ENCODE peak calls at places on chromosomes 3 and 15, in five cellular contexts. P is CD8-positive, alpha-beta memory T cell; I is gastrocnemius medialis; V is SJSA1; B is aorta. E is an unnamed sample.

GRCh38 chr3:59001675-59002074 is 48.1 kb downstream of the CFAP20DC start:
- DNase-seq in I (no peak), V (no peak), P (no peak), B (no peak), E (no peak)

GRCh38 chr3:159416854-159417253 is 571.8 kb upstream of the IL12A start:
- DNase-seq in V (no peak), B (no peak), I (no peak), P (no peak), E (no peak)

GRCh38 chr3:110686691-110687090 is 384.9 kb upstream of the NECTIN3 start:
- DNase-seq in P (no peak), B (no peak), V (no peak), I (no peak), E (no peak)

GRCh38 chr3:105691633-105692032 is 177.2 kb downstream of the CBLB start:
- DNase-seq in B (no peak), V (no peak), I (no peak), P (no peak), E (no peak)

GRCh38 chr3:130345487-130346079 is at the start of gene COL6A5:
- DNase-seq in P (no peak), V (no peak), B (peak; percentile 49), I (no peak), E (no peak)

GRCh38 chr3:153061938-153062528 is 100.0 kb upstream of the RAP2B start:
- DNase-seq in I (no peak), B (no peak), V (no peak), P (no peak), E (no peak)

GRCh38 chr15:38994310-38994709 is 429.7 kb upstream of the RASGRP1 start:
- DNase-seq in B (no peak), P (no peak), I (no peak), V (peak; percentile 16), E (no peak)

GRCh38 chr3:158845748-158846350 is 44.0 kb downstream of the MFSD1 start:
- DNase-seq in V (peak; percentile 5), B (no peak), I (no peak), P (peak; percentile 44), E (peak; percentile 33)

GRCh38 chr3:127911421-127911931 is 3.6 kb upstream of the KBTBD12 start:
- DNase-seq in V (no peak), I (no peak), B (no peak), P (no peak), E (no peak)

GRCh38 chr15:82656641-82657266 is 9.6 kb upstream of the CPEB1 start:
- DNase-seq in P (no peak), V (no peak), B (no peak), I (no peak), E (no peak)

GRCh38 chr3:49656541-49657112 is 17.5 kb upstream of the APEH start:
- DNase-seq in B (no peak), I (no peak), P (no peak), V (no peak), E (no peak)

GRCh38 chr3:187913617-187914033 is 168.4 kb upstream of the BCL6 start:
- DNase-seq in I (no peak), V (peak; percentile 67), P (no peak), B (no peak), E (no peak)

GRCh38 chr3:52237659-52238172 is 1.2 kb downstream of the TWF2 start:
- DNase-seq in I (peak; percentile 95), V (peak; percentile 75), P (no peak), B (peak; percentile 94), E (no peak)

GRCh38 chr3:127139601-127140500 is 53.1 kb upstream of the PRR23E start:
- DNase-seq in P (no peak), I (no peak), B (no peak), V (no peak), E (no peak)

GRCh38 chr15:63915209-63915887 is 81.6 kb upstream of the HERC1 start:
- DNase-seq in P (no peak), B (peak; percentile 8), I (no peak), V (no peak), E (no peak)

GRCh38 chr3:146504546-146505197 is 35.3 kb upstream of the PLSCR2 start:
- DNase-seq in V (peak; percentile 18), B (no peak), I (no peak), P (no peak), E (no peak)

GRCh38 chr3:149277338-149277813 is 55.7 kb upstream of the CP start:
- DNase-seq in P (peak; percentile 17), I (no peak), B (no peak), V (peak; percentile 66), E (no peak)

GRCh38 chr3:195154111-195154791 is 116.7 kb downstream of the XXYLT1 start:
- DNase-seq in I (no peak), P (no peak), B (no peak), V (peak; percentile 48), E (no peak)

GRCh38 chr3:195156286-195156890 is 114.6 kb downstream of the XXYLT1 start:
- DNase-seq in V (no peak), B (no peak), P (no peak), I (no peak), E (no peak)

GRCh38 chr3:195155842-195156241 is 115.1 kb downstream of the XXYLT1 start:
- DNase-seq in V (no peak), P (no peak), I (no peak), B (no peak), E (no peak)

GRCh38 chr3:195153653-195154052 is 117.3 kb downstream of the XXYLT1 start:
- DNase-seq in V (no peak), P (no peak), B (no peak), I (no peak), E (no peak)

DNA sequence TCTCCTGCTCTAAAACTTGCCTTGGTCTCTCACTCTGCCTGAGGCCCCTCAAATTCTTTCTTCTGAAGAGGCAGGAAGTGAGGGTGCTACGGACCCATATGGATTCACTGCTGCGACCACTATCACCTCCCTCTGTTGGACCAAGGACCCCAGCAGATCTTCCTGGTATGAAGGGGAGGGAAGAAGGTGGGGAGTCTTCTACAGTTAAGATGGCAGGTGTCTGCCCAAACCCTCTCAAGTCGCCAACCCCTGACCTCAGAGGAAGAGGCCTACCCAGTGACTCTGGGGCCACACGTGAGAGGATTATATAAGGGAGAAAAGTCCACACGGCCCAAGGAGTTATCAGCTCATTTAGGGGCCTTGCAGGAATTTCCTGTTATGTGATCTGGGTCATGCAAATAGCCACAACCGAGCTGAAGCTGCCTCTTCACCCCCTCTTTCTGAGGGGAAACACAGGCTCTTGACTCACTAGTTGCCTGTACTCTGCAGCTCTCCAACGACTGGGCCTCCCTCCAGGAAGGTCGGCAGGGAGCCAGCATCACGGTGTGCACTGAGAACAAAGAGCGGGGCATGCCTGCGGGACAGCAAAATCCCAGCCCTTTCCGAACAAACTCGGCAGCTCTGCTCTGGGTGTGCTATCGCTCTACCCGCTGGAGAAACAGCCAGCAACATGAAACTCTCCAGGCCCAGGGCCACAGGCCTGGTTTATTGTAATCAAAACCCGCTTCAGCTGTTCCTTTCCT is 116.0 kb downstream of the XXYLT1 start:
- DNase-seq in I (peak; percentile 72), P (no peak), B (peak; percentile 91), V (peak; percentile 74), E (no peak)
- H3K4me3 ChIP-seq in I (no peak overlapping the region), P (no peak overlapping the region), B (no peak overlapping the region), V (no peak overlapping the region), E (no peak overlapping the region)

GRCh38 chr3:69386535-69387385 is 872 bp upstream of the FRMD4B start:
- DNase-seq in I (no peak), V (no peak), P (no peak), B (no peak), E (no peak)

GRCh38 chr3:69384379-69384778 is 1.5 kb downstream of the FRMD4B start:
- DNase-seq in B (no peak), V (no peak), I (no peak), P (no peak), E (no peak)

GRCh38 chr3:69388241-69388640 is 2.4 kb upstream of the FRMD4B start:
- DNase-seq in V (no peak), I (no peak), P (no peak), B (no peak), E (no peak)

GRCh38 chr3:69385033-69385722 is 710 bp downstream of the FRMD4B start:
- DNase-seq in P (no peak), I (no peak), V (no peak), B (no peak), E (no peak)

GRCh38 chr3:69385723-69386483 is at the start of gene FRMD4B:
- DNase-seq in B (peak; percentile 90), P (no peak), I (peak; percentile 50), V (no peak), E (peak; percentile 68)
- H3K27ac ChIP-seq in B (no peak within 1 kb of the TSS), P (no peak within 1 kb of the TSS), I (no peak within 1 kb of the TSS), V (no peak within 1 kb of the TSS), E (no peak within 1 kb of the TSS)

GRCh38 chr3:18099611-18100010 is 325.5 kb downstream of the SATB1 start:
- DNase-seq in P (no peak), B (no peak), V (peak; percentile 34), I (no peak), E (no peak)

GRCh38 chr3:18100126-18100525 is 325.0 kb downstream of the SATB1 start:
- DNase-seq in B (no peak), V (peak; percentile 30), I (no peak), P (no peak), E (no peak)

GRCh38 chr3:18098960-18099587 is 326.1 kb downstream of the SATB1 start:
- DNase-seq in V (peak; percentile 93), I (no peak), P (no peak), B (no peak), E (no peak)

GRCh38 chr3:18097989-18098388 is 327.1 kb downstream of the SATB1 start:
- DNase-seq in P (no peak), I (no peak), B (no peak), V (no peak), E (no peak)

GRCh38 chr3:18103591-18103990 is 321.5 kb downstream of the SATB1 start:
- DNase-seq in V (no peak), B (no peak), P (no peak), I (no peak), E (no peak)
- H3K4me3 ChIP-seq in V (no peak overlapping the region), B (no peak overlapping the region), P (no peak overlapping the region), I (no peak overlapping the region), E (no peak overlapping the region)

GRCh38 chr3:138395865-138396751 is 38.3 kb upstream of the ESYT3 start:
- DNase-seq in B (no peak), V (no peak), I (no peak), P (no peak), E (no peak)

GRCh38 chr3:138397983-138398382 is 36.4 kb upstream of the ESYT3 start:
- DNase-seq in P (no peak), V (no peak), B (no peak), I (no peak), E (no peak)

GRCh38 chr3:138398791-138399575 is 35.4 kb upstream of the ESYT3 start:
- DNase-seq in B (no peak), V (no peak), I (no peak), P (no peak), E (no peak)

GRCh38 chr3:138394156-138394555 is 40.3 kb upstream of the ESYT3 start:
- DNase-seq in I (no peak), B (no peak), V (no peak), P (no peak), E (no peak)

DNA sequence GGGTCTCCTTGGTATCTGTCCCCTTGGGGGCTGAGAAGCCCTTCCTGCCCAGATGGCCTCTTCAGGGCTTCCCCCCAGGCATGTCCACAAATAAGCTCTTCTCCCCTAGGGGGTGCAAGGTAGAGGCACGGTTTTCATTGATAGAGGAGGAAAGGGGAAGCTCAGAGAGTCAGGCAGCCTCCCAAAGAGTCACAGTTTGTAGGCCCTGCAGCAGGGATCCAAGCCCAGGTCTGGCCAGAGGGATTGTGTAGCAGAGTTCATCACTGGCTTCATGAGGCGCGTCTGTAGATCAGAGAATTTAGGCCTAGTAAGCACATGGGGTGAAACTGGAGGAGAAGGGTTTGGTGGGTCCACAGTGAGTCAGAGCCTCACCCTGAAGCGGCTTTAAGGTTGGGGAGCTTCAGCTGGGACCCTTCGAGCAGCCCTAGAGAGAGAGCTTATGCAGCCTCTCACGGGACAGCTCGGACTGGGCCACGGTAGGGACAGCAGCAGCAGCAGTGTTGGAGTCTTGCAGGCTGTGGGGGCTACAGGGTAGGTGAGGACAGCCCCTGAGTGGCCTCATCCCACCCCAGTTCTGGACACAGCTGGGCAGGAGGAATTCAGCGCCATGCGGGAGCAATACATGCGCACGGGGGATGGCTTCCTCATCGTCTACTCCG is 37.5 kb upstream of the ESYT3 start:
- DNase-seq in B (no peak), I (no peak), P (no peak), V (no peak), E (no peak)
- H3K27ac ChIP-seq in B (no peak overlapping the region), I (no peak overlapping the region), P (no peak overlapping the region), V (no peak overlapping the region), E (no peak overlapping the region)

E was measured in WERI-Rb-1.